ENCODE peak calls at places on chromosomes 16 and 17, in ten cellular contexts. A is amniotic epithelial cell; G is stimulated activated CD4-positive, alpha-beta T cell treated with anti-CD3 and anti-CD28 coated beads, Interleukin-12 subunit alpha, Interleukin-12 subunit beta, amount 100 ng/mL, for 4 hours; I is NCI-H1417; P is HEK293T; V is CD14-positive monocyte; H is A549; J is AG04450; U is NCI-H526; M is endothelial cell. T is an unnamed sample.

GRCh38 chr17:20896153-20896649 is 146.6 kb downstream of the USP22 start:
- DNase-seq in P (no peak), U (no peak), J (no peak), A (peak; percentile 14), M (no peak), V (no peak), G (peak; percentile 19), I (peak; percentile 97), H (peak; percentile 13), T (no peak)

GRCh38 chr16:2710021-2710710 is 9.9 kb downstream of the PRSS27 start:
- DNase-seq in U (no peak), A (no peak), V (no peak), P (no peak), H (no peak), J (no peak), G (no peak), M (no peak), I (no peak), T (no peak)

GRCh38 chr17:38354466-38354865 is 2.8 kb downstream of the SOCS7 start:
- DNase-seq in H (no peak), P (no peak), U (no peak), I (no peak), G (no peak), V (no peak), J (no peak), A (no peak), M (no peak), T (no peak)

GRCh38 chr17:63675607-63676539 is 24.1 kb downstream of the LIMD2 start:
- DNase-seq in G (no peak), H (peak; percentile 40), M (peak; percentile 84), P (peak; percentile 70), U (peak; percentile 82), I (peak; percentile 3), A (peak; percentile 83), V (no peak), J (peak; percentile 48), T (peak; percentile 27)

GRCh38 chr16:6122401-6122800 is 1024.8 kb upstream of the EEF2KMT start:
- DNase-seq in J (no peak), P (no peak), V (no peak), M (no peak), A (no peak), U (no peak), H (no peak), I (no peak), G (no peak), T (no peak)

GRCh38 chr16:4882633-4883285 is 35.5 kb downstream of the UBN1 start:
- DNase-seq in M (no peak), U (no peak), A (peak; percentile 59), G (no peak), I (peak; percentile 17), P (no peak), V (no peak), H (no peak), J (no peak), T (no peak)

GRCh38 chr16:85699628-85700027 is 10.9 kb upstream of the GINS2 start:
- DNase-seq in M (no peak), I (no peak), U (no peak), A (peak; percentile 85), H (peak; percentile 35), J (no peak), P (no peak), V (no peak), G (no peak), T (peak; percentile 6)

GRCh38 chr16:1093284-1094123 is 2.5 kb downstream of the C1QTNF8 start:
- DNase-seq in A (no peak), I (peak; percentile 10), H (peak; percentile 78), P (no peak), U (peak; percentile 84), M (no peak), G (no peak), V (no peak), J (no peak), T (no peak)

GRCh38 chr16:69270395-69270794 is 40.8 kb upstream of the VPS4A start:
- DNase-seq in I (no peak), J (no peak), H (no peak), V (no peak), P (no peak), U (no peak), M (no peak), G (no peak), A (no peak), T (no peak)

GRCh38 chr17:70310251-70310672 is 140.9 kb downstream of the KCNJ2 start:
- DNase-seq in M (no peak), U (no peak), A (peak; percentile 53), I (no peak), J (no peak), P (no peak), H (no peak), V (no peak), G (no peak), T (no peak)

GRCh38 chr16:10992797-10993196 is 48.4 kb downstream of the CLEC16A start:
- DNase-seq in V (no peak), P (no peak), U (no peak), M (no peak), J (peak; percentile 75), H (peak; percentile 36), I (no peak), G (no peak), A (peak; percentile 77), T (no peak)

GRCh38 chr17:67439269-67439668 is 62.2 kb downstream of the PITPNC1 start:
- DNase-seq in G (no peak), P (no peak), V (no peak), U (no peak), H (no peak), I (no peak), M (no peak), A (no peak), J (no peak), T (no peak)

GRCh38 chr16:19135201-19135838 is 21.6 kb downstream of the ITPRIPL2 start:
- DNase-seq in G (no peak), M (no peak), J (no peak), V (no peak), H (no peak), P (no peak), A (no peak), U (no peak), I (peak; percentile 35), T (no peak)

GRCh38 chr17:41177727-41178271 is at the start of gene KRTAP4-2:
- DNase-seq in A (no peak), U (no peak), M (no peak), G (no peak), I (no peak), V (no peak), J (no peak), P (no peak), H (no peak), T (no peak)

GRCh38 chr17:2214047-2214717 is 89.4 kb downstream of the SMG6 start:
- DNase-seq in J (peak; percentile 73), V (peak; percentile 62), I (no peak), U (no peak), A (peak; percentile 95), M (no peak), H (no peak), G (no peak), P (peak; percentile 18), T (peak; percentile 77)

GRCh38 chr17:61333151-61333550 is 66.5 kb upstream of the TBX2 start:
- DNase-seq in H (no peak), G (no peak), M (no peak), I (no peak), V (no peak), P (no peak), J (no peak), A (no peak), U (no peak), T (no peak)

GRCh38 chr17:273994-274832 is 78.4 kb downstream of the RPH3AL start:
- DNase-seq in G (no peak), A (peak; percentile 6), H (no peak), P (no peak), V (no peak), I (no peak), U (no peak), M (no peak), J (no peak), T (no peak)

GRCh38 chr17:32523017-32523680 is 36.4 kb downstream of the CDK5R1 start:
- DNase-seq in P (no peak), I (peak; percentile 5), J (no peak), A (no peak), H (no peak), G (no peak), V (no peak), M (no peak), U (no peak), T (no peak)

GRCh38 chr17:77371888-77372443 is 231.2 kb downstream of the SEC14L1 start:
- DNase-seq in M (peak; percentile 38), G (no peak), U (no peak), H (no peak), I (no peak), V (no peak), P (no peak), A (no peak), J (no peak), T (no peak)

GRCh38 chr16:66619534-66620418 is 15.3 kb downstream of the CMTM3 start:
- DNase-seq in H (no peak), J (no peak), I (no peak), G (no peak), M (no peak), P (no peak), U (no peak), A (peak; percentile 81), V (no peak), T (no peak)

GRCh38 chr16:4663756-4664465 is 29.5 kb upstream of the NUDT16L1 start:
- DNase-seq in J (no peak), U (no peak), P (no peak), A (peak; percentile 12), V (peak; percentile 92), M (no peak), H (no peak), G (no peak), I (peak; percentile 24), T (peak; percentile 54)

GRCh38 chr17:61503961-61504360 is 51.7 kb downstream of the TBX4 start:
- DNase-seq in J (no peak), V (no peak), A (peak; percentile 19), G (no peak), P (no peak), H (no peak), I (no peak), M (no peak), U (no peak), T (no peak)

GRCh38 chr17:82931696-82932060 is 91.9 kb upstream of the ZNF750 start:
- DNase-seq in H (no peak), I (no peak), V (no peak), G (no peak), U (no peak), A (peak; percentile 43), P (no peak), J (peak; percentile 73), M (no peak), T (peak; percentile 24)

GRCh38 chr16:83619381-83620150 is 188.2 kb upstream of the HSBP1 start:
- DNase-seq in I (no peak), A (no peak), H (no peak), J (no peak), M (no peak), P (no peak), V (no peak), U (no peak), G (no peak), T (no peak)